ENCODE peak calls at places on chromosome 5, in nine cellular contexts. H is WERI-Rb-1, X is A549, F is astrocyte, A is choroid plexus epithelial cell, I is fibroblast of lung, V is HL-60, D is Peyer's patch, L is bronchial epithelial cell. Z is an unnamed sample.

GRCh38 chr5:150960791-150961396 is 56.1 kb upstream of the ZNF300 start:
- DNase-seq in L (no peak), A (peak; percentile 1), F (no peak), V (no peak), I (no peak), X (no peak), H (no peak), D (no peak), Z (no peak)

GRCh38 chr5:36521838-36522745 is 84.3 kb upstream of the SLC1A3 start:
- DNase-seq in F (peak; percentile 27), H (no peak), L (peak; percentile 25), D (no peak), X (no peak), A (peak; percentile 58), I (no peak), V (no peak), Z (no peak)

GRCh38 chr5:10400834-10401233 is 40.8 kb upstream of the ROPN1L start:
- DNase-seq in I (peak; percentile 87), H (no peak), D (no peak), A (peak; percentile 84), V (no peak), L (peak; percentile 3), F (peak; percentile 9), X (no peak), Z (no peak)

GRCh38 chr5:164844348-164844747 is 1338.9 kb downstream of the MAT2B start:
- DNase-seq in F (no peak), L (no peak), I (no peak), V (no peak), A (no peak), X (no peak), H (no peak), D (no peak), Z (no peak)

GRCh38 chr5:55929020-55929799 is 65.6 kb downstream of the IL6ST start:
- DNase-seq in X (no peak), I (no peak), F (no peak), V (no peak), D (no peak), L (no peak), A (no peak), H (no peak), Z (no peak)

GRCh38 chr5:132812949-132813598 is at the start of gene SOWAHA:
- DNase-seq in X (peak; percentile 41), L (no peak), D (peak; percentile 73), A (no peak), H (peak; percentile 76), I (peak; percentile 25), F (no peak), V (no peak), Z (no peak)

GRCh38 chr5:53671447-53671846 is 111.0 kb downstream of the NDUFS4 start:
- DNase-seq in I (no peak), H (no peak), D (no peak), F (no peak), X (no peak), A (no peak), L (no peak), V (no peak), Z (no peak)

GRCh38 chr5:94785111-94785510 is 166.6 kb downstream of the SLF1 start:
- DNase-seq in H (no peak), A (peak; percentile 20), F (peak; percentile 6), I (peak; percentile 20), V (no peak), X (no peak), D (no peak), L (peak; percentile 13), Z (no peak)

GRCh38 chr5:1400936-1401335 is 44.3 kb downstream of the SLC6A3 start:
- DNase-seq in V (no peak), F (no peak), L (no peak), D (no peak), I (no peak), X (no peak), A (no peak), H (no peak), Z (no peak)

GRCh38 chr5:136082390-136083193 is 50.1 kb upstream of the SMAD5 start:
- DNase-seq in X (peak; percentile 76), I (peak; percentile 82), V (peak; percentile 17), F (no peak), L (peak; percentile 65), A (peak; percentile 87), H (peak; percentile 83), D (peak; percentile 78), Z (no peak)

GRCh38 chr5:142014911-142015584 is 2.2 kb upstream of the GNPDA1 start:
- DNase-seq in L (peak; percentile 95), H (no peak), A (peak; percentile 75), X (peak; percentile 62), F (peak; percentile 68), I (peak; percentile 54), D (no peak), V (peak; percentile 61), Z (no peak)

GRCh38 chr5:89847743-89848142 is 561.8 kb downstream of the CETN3 start:
- DNase-seq in I (no peak), H (no peak), V (no peak), A (no peak), X (no peak), D (no peak), F (peak; percentile 75), L (peak; percentile 76), Z (no peak)

GRCh38 chr5:8396756-8397155 is 527.8 kb downstream of the MTRR start:
- DNase-seq in A (peak; percentile 34), L (no peak), X (no peak), D (no peak), F (peak; percentile 2), V (no peak), I (peak; percentile 21), H (no peak), Z (no peak)

GRCh38 chr5:96616801-96617200 is 45.4 kb upstream of the CAST start:
- DNase-seq in A (no peak), D (peak; percentile 69), I (no peak), V (no peak), X (no peak), L (peak; percentile 87), H (no peak), F (no peak), Z (no peak)

GRCh38 chr5:16606628-16607027 is 10.2 kb downstream of the RETREG1 start:
- DNase-seq in H (no peak), D (no peak), F (no peak), I (no peak), A (no peak), L (no peak), V (no peak), X (no peak), Z (no peak)

GRCh38 chr5:143679777-143680176 is 132.2 kb upstream of the HMHB1 start:
- DNase-seq in H (no peak), A (peak; percentile 51), I (no peak), X (no peak), V (no peak), D (no peak), F (no peak), L (peak; percentile 38), Z (no peak)

GRCh38 chr5:88602584-88602983 is 280.4 kb downstream of the MEF2C start:
- DNase-seq in A (no peak), H (peak; percentile 22), V (peak; percentile 8), D (peak; percentile 53), F (no peak), X (no peak), L (no peak), I (no peak), Z (no peak)
- TF ChIP-seq CTCF in A (no peak), H (peak; percentile 52), V (peak; percentile 33), D (no peak), F (no peak), X (peak; percentile 42), L (peak; percentile 30), I (no peak), Z (no peak)

GRCh38 chr5:108046955-108047670 is 334.8 kb downstream of the FBXL17 start:
- DNase-seq in H (peak; percentile 97), V (no peak), L (no peak), X (no peak), I (no peak), F (no peak), A (no peak), D (no peak), Z (no peak)
- TF ChIP-seq CTCF in H (no peak), V (no peak), L (no peak), X (no peak), I (no peak), F (no peak), A (no peak), D (no peak), Z (no peak)

GRCh38 chr5:179265529-179266290 is 79.6 kb downstream of the ADAMTS2 start:
- DNase-seq in I (peak; percentile 99), H (no peak), L (peak; percentile 4), F (peak; percentile 97), X (no peak), D (peak; percentile 82), A (peak; percentile 98), V (no peak), Z (peak; percentile 6)

GRCh38 chr5:179266291-179267070 is 78.8 kb downstream of the ADAMTS2 start:
- DNase-seq in L (no peak), D (peak; percentile 39), I (no peak), X (no peak), H (no peak), A (no peak), V (no peak), F (no peak), Z (no peak)

GRCh38 chr5:179264053-179264540 is 81.2 kb downstream of the ADAMTS2 start:
- DNase-seq in X (no peak), L (no peak), I (no peak), A (no peak), D (peak; percentile 23), H (no peak), F (no peak), V (no peak), Z (no peak)

GRCh38 chr5:179263391-179264052 is 81.7 kb downstream of the ADAMTS2 start:
- DNase-seq in H (no peak), D (peak; percentile 31), V (no peak), X (no peak), A (no peak), F (no peak), L (no peak), I (no peak), Z (peak; percentile 0)

DNA sequence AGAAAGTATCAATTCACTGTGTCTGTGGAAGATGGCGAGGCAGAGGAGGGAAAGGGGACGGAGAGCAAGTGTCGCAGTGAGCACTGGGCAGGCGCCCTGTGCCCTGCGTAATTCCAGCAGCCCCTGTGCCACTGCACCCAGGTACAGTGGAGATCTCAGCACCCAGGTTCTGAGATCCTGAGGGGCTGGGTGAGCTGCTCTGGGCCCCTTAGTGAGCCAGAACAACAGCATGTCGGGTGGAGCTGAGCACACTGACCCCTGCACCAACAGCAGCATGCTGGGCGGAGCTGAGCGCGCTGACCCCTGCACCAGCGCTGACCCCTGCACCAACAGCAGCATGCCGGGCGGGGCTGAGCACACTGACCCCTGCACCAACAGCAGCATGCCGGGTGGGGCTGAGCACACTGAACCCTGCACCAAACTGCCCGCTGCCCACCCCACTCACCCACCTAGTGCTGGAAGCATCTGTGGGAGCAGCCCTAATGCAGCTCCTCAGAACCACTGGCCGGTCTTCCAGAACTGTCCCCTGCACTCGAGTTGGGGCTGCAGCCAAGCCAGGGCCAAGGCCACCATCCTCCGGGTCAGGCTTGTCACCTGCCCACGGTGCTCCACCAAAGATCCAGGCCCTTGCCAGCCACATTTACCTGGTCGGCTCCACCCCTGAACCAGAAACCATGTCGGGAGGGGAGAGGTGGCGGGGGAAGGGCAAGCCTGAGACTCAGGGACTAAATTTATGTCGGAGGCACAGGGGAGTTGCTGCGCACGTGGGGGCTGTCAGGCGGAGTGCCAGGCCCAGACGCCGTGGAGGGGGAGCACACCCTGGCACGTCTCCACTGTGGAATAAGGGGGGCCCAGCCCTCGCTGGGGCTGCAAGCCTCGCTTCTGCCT is 80.4 kb downstream of the ADAMTS2 start:
- DNase-seq in I (no peak), L (no peak), D (peak; percentile 42), A (no peak), V (no peak), H (no peak), X (no peak), F (no peak), Z (peak; percentile 8)
- TF ChIP-seq CTCF in I (no peak), L (no peak), D (no peak), A (no peak), V (no peak), H (no peak), X (no peak), F (no peak), Z (no peak)

GRCh38 chr5:180720501-180720900 is 19.4 kb downstream of the OR2Y1 start:
- DNase-seq in D (no peak), V (no peak), H (no peak), F (no peak), I (no peak), A (no peak), X (no peak), L (no peak), Z (no peak)
- TF ChIP-seq CTCF in D (no peak), V (no peak), H (no peak), F (no peak), I (no peak), A (no peak), X (no peak), L (no peak), Z (no peak)

Z was measured in activated B cell treated with CpG ODN at 0.5 μM for 24 hours.